ENCODE peak calls at places on chromosomes 5 and 9, in ten cellular contexts. F is mesendoderm; R is NCI-H1694 treated with DMSO at 0.1 percent for 48 hours; Q is stimulated activated CD4-positive, alpha-beta T cell treated with anti-CD3 and anti-CD28 coated beads, Interleukin-1b, Interleukin-23, amount 100 ng/mL, for 4 hours; X is stimulated activated CD8-positive, alpha-beta memory T cell treated with anti-CD3 and anti-CD28 coated beads, Interleukin-15, amount 100 ng/mL, for 1 hour; E is adipocyte; G is hypothalamus; P is ovary; V is activated naive CD4-positive, alpha-beta T cell; T is posterior cingulate gyrus. B is an unnamed sample.

GRCh38 chr9:122402403-122403268 is 31.8 kb downstream of the PTGS1 start:
- DNase-seq in P (no peak), E (peak), X (no peak), V (no peak), Q (peak), G (no peak), T (no peak), R (no peak), F (no peak), B (no peak)

GRCh38 chr5:35285011-35285410 is 54.7 kb upstream of the PRLR start:
- DNase-seq in X (no peak), P (no peak), G (no peak), R (no peak), V (no peak), F (no peak), Q (no peak), T (no peak), E (peak), B (no peak)

GRCh38 chr9:77019010-77019809 is at the start of gene FOXB2:
- DNase-seq in T (no peak), P (no peak), V (no peak), G (no peak), F (peak), E (no peak), X (no peak), R (no peak), Q (no peak), B (no peak)

GRCh38 chr5:180235077-180235476 is 26.1 kb upstream of the RASGEF1C start:
- DNase-seq in X (no peak), V (no peak), P (no peak), F (peak), E (no peak), R (no peak), G (no peak), T (no peak), Q (no peak), B (no peak)

GRCh38 chr5:138653502-138653901 is 78.3 kb upstream of the HSPA9 start:
- DNase-seq in P (no peak), G (peak), E (peak), X (no peak), F (no peak), Q (no peak), V (no peak), R (peak), T (peak), B (no peak)

GRCh38 chr5:424259-425110 is 18.5 kb upstream of the EXOC3 start:
- DNase-seq in T (peak), G (no peak), Q (no peak), V (no peak), E (peak), F (no peak), X (no peak), P (peak), R (no peak), B (no peak)

GRCh38 chr5:2991884-2992283 is 240.4 kb upstream of the IRX2 start:
- DNase-seq in Q (no peak), E (no peak), X (no peak), T (no peak), R (no peak), G (no peak), P (no peak), V (no peak), F (no peak), B (no peak)

GRCh38 chr5:142590451-142591240 is 95.2 kb downstream of the FGF1 start:
- DNase-seq in Q (no peak), T (no peak), G (no peak), E (peak), P (no peak), R (no peak), F (peak), V (no peak), X (no peak), B (no peak)

GRCh38 chr5:75373862-75374261 is 36.8 kb downstream of the HMGCR start:
- DNase-seq in V (no peak), F (no peak), G (no peak), R (no peak), P (no peak), X (no peak), Q (no peak), T (no peak), E (no peak), B (no peak)

GRCh38 chr5:123086376-123087055 is 2.5 kb upstream of the PRDM6 start:
- DNase-seq in G (no peak), F (peak), V (no peak), R (no peak), Q (no peak), T (no peak), X (no peak), E (no peak), P (no peak), B (no peak)

GRCh38 chr5:10625700-10626472 is 62.0 kb downstream of the ANKRD33B start:
- DNase-seq in E (no peak), R (no peak), V (no peak), X (no peak), F (no peak), P (no peak), T (peak), Q (no peak), G (no peak), B (no peak)

GRCh38 chr9:86410281-86410680 is 56.1 kb upstream of the TUT7 start:
- DNase-seq in T (no peak), P (no peak), F (peak), X (no peak), V (no peak), E (no peak), Q (no peak), R (peak), G (no peak), B (peak)

GRCh38 chr9:81070689-81071088 is 618.7 kb downstream of the TLE1 start:
- DNase-seq in V (no peak), F (no peak), X (no peak), R (no peak), Q (no peak), T (no peak), E (no peak), G (no peak), P (no peak), B (no peak)

GRCh38 chr5:149030392-149030791 is 32.5 kb downstream of the SH3TC2 start:
- DNase-seq in V (no peak), X (no peak), Q (no peak), R (no peak), T (no peak), P (no peak), G (no peak), E (peak), F (no peak), B (no peak)

GRCh38 chr9:84694248-84694647 is 24.7 kb downstream of the NTRK2 start:
- DNase-seq in X (no peak), Q (no peak), P (no peak), T (no peak), G (no peak), R (no peak), V (no peak), E (no peak), F (no peak), B (no peak)

GRCh38 chr9:119533509-119533908 is 164.3 kb upstream of the BRINP1 start:
- DNase-seq in R (no peak), V (no peak), Q (no peak), F (no peak), E (no peak), G (no peak), X (no peak), P (no peak), T (no peak), B (no peak)

GRCh38 chr5:138601444-138601843 is 26.2 kb upstream of the HSPA9 start:
- DNase-seq in X (no peak), Q (no peak), R (no peak), V (no peak), E (peak), F (no peak), P (no peak), G (no peak), T (peak), B (no peak)

GRCh38 chr9:121718063-121718462 is 66.6 kb downstream of the DAB2IP start:
- DNase-seq in F (no peak), T (peak), Q (no peak), R (peak), G (peak), V (no peak), X (no peak), P (peak), E (no peak), B (peak)

GRCh38 chr5:79109527-79110492 is 1.8 kb upstream of the BHMT start:
- DNase-seq in E (no peak), F (peak), X (no peak), Q (no peak), G (no peak), P (no peak), R (peak), V (peak), T (no peak), B (no peak)

GRCh38 chr5:91339053-91339710 is 43.9 kb downstream of the ARRDC3 start:
- DNase-seq in X (no peak), Q (no peak), R (no peak), E (peak), G (no peak), P (no peak), T (no peak), V (no peak), F (no peak), B (no peak)

GRCh38 chr5:173973614-173973969 is 15.4 kb upstream of the C5orf47 start:
- DNase-seq in E (no peak), G (no peak), T (no peak), F (peak), Q (no peak), P (no peak), R (no peak), X (no peak), V (peak), B (no peak)

GRCh38 chr5:143229426-143229895 is 174.0 kb downstream of the NR3C1 start:
- DNase-seq in T (no peak), P (no peak), G (no peak), X (no peak), F (no peak), E (no peak), Q (no peak), R (peak), V (no peak), B (no peak)

GRCh38 chr9:72883867-72884266 is 69.0 kb downstream of the ALDH1A1 start:
- DNase-seq in E (no peak), Q (no peak), V (no peak), R (no peak), F (no peak), G (no peak), P (no peak), X (no peak), T (no peak), B (no peak)

GRCh38 chr5:128538249-128539037 is 398 bp upstream of the FBN2 start:
- DNase-seq in R (peak), V (no peak), Q (no peak), E (peak), X (no peak), F (peak), G (no peak), T (peak), P (peak), B (no peak)

GRCh38 chr9:112048924-112049785 is 125.9 kb downstream of the SUSD1 start:
- DNase-seq in E (peak), R (no peak), X (no peak), F (no peak), Q (no peak), V (no peak), T (no peak), P (no peak), G (no peak), B (peak)

GRCh38 chr9:118306773-118307172 is 602.6 kb downstream of the TLR4 start:
- DNase-seq in G (no peak), E (no peak), F (no peak), X (no peak), Q (no peak), P (no peak), T (no peak), R (no peak), V (no peak), B (no peak)

GRCh38 chr5:78920604-78921003 is 64.5 kb downstream of the ARSB start:
- DNase-seq in X (no peak), P (no peak), T (no peak), E (peak), G (no peak), F (peak), Q (no peak), V (no peak), R (no peak), B (no peak)

GRCh38 chr5:114010362-114010761 is 351.5 kb upstream of the KCNN2 start:
- DNase-seq in G (no peak), V (no peak), F (no peak), E (peak), P (no peak), X (no peak), Q (no peak), R (no peak), T (peak), B (peak)

GRCh38 chr9:97525451-97525850 is 24.0 kb downstream of the TMOD1 start:
- DNase-seq in P (no peak), Q (no peak), G (no peak), F (no peak), X (no peak), R (no peak), E (peak), V (no peak), T (no peak), B (no peak)

GRCh38 chr9:35669331-35670145 is 4.2 kb upstream of the CA9 start:
- DNase-seq in R (no peak), T (peak), G (no peak), Q (no peak), X (no peak), V (no peak), F (no peak), P (no peak), E (no peak), B (no peak)

GRCh38 chr5:114369680-114370417 is 8.0 kb downstream of the KCNN2 start:
- DNase-seq in X (no peak), V (no peak), G (no peak), F (no peak), E (no peak), R (no peak), P (no peak), Q (no peak), T (no peak), B (no peak)

GRCh38 chr9:136401173-136401922 is 1.4 kb upstream of the SNAPC4 start:
- DNase-seq in T (no peak), R (no peak), V (no peak), Q (no peak), G (no peak), P (no peak), X (no peak), E (no peak), F (no peak), B (no peak)